ENCODE peak calls at places on chromosomes 4 and X, in ten cellular contexts. One of them, this sample, is unnamed.

GRCh38 chrX:71095971-71096701 is 485 bp downstream of the FOXO4 start:
- DNase-seq in tibial artery: no peak
- DNase-seq in naive thymus-derived CD4-positive, alpha-beta T cell: no peak
- DNase-seq in heart right ventricle: no peak
- DNase-seq in renal cortical epithelial cell: peak
- DNase-seq in body of pancreas: peak
- DNase-seq in mesothelial cell of epicardium: no peak
- DNase-seq in NCI-H2029: no peak
- DNase-seq in coronary artery: peak
- DNase-seq in amygdala: no peak
- DNase-seq in this sample: peak

GRCh38 chr4:15117270-15117946 is 115.1 kb downstream of the CPEB2 start:
- DNase-seq in tibial artery: no peak
- DNase-seq in naive thymus-derived CD4-positive, alpha-beta T cell: no peak
- DNase-seq in heart right ventricle: no peak
- DNase-seq in renal cortical epithelial cell: peak
- DNase-seq in body of pancreas: no peak
- DNase-seq in mesothelial cell of epicardium: no peak
- DNase-seq in NCI-H2029: no peak
- DNase-seq in coronary artery: no peak
- DNase-seq in amygdala: no peak
- DNase-seq in this sample: peak

GRCh38 chrX:133609151-133609550 is 193.9 kb upstream of the GPC4 start:
- DNase-seq in tibial artery: no peak
- DNase-seq in naive thymus-derived CD4-positive, alpha-beta T cell: no peak
- DNase-seq in heart right ventricle: no peak
- DNase-seq in renal cortical epithelial cell: peak
- DNase-seq in body of pancreas: no peak
- DNase-seq in mesothelial cell of epicardium: no peak
- DNase-seq in NCI-H2029: peak
- DNase-seq in coronary artery: no peak
- DNase-seq in amygdala: no peak
- DNase-seq in this sample: no peak

GRCh38 chr4:62408467-62408866 is 1208.3 kb downstream of the ADGRL3 start:
- DNase-seq in tibial artery: no peak
- DNase-seq in naive thymus-derived CD4-positive, alpha-beta T cell: no peak
- DNase-seq in heart right ventricle: no peak
- DNase-seq in renal cortical epithelial cell: no peak
- DNase-seq in body of pancreas: no peak
- DNase-seq in mesothelial cell of epicardium: no peak
- DNase-seq in NCI-H2029: no peak
- DNase-seq in coronary artery: no peak
- DNase-seq in amygdala: no peak
- DNase-seq in this sample: no peak

GRCh38 chr4:110902500-110902899 is 279.6 kb upstream of the PITX2 start:
- DNase-seq in tibial artery: no peak
- DNase-seq in naive thymus-derived CD4-positive, alpha-beta T cell: no peak
- DNase-seq in heart right ventricle: no peak
- DNase-seq in renal cortical epithelial cell: no peak
- DNase-seq in body of pancreas: no peak
- DNase-seq in mesothelial cell of epicardium: no peak
- DNase-seq in NCI-H2029: no peak
- DNase-seq in coronary artery: no peak
- DNase-seq in amygdala: no peak
- DNase-seq in this sample: no peak

GRCh38 chr4:155973639-155974475 is 20.2 kb upstream of the CTSO start:
- DNase-seq in tibial artery: no peak
- DNase-seq in naive thymus-derived CD4-positive, alpha-beta T cell: no peak
- DNase-seq in heart right ventricle: no peak
- DNase-seq in renal cortical epithelial cell: peak
- DNase-seq in body of pancreas: no peak
- DNase-seq in mesothelial cell of epicardium: no peak
- DNase-seq in NCI-H2029: no peak
- DNase-seq in coronary artery: no peak
- DNase-seq in amygdala: no peak
- DNase-seq in this sample: no peak

GRCh38 chr4:112509243-112510190 is 6.5 kb downstream of the NEUROG2 start:
- DNase-seq in tibial artery: no peak
- DNase-seq in naive thymus-derived CD4-positive, alpha-beta T cell: no peak
- DNase-seq in heart right ventricle: no peak
- DNase-seq in renal cortical epithelial cell: peak
- DNase-seq in body of pancreas: no peak
- DNase-seq in mesothelial cell of epicardium: no peak
- DNase-seq in NCI-H2029: no peak
- DNase-seq in coronary artery: no peak
- DNase-seq in amygdala: no peak
- DNase-seq in this sample: no peak

GRCh38 chrX:55710701-55711100 is 6.8 kb upstream of the RRAGB start:
- DNase-seq in tibial artery: peak
- DNase-seq in naive thymus-derived CD4-positive, alpha-beta T cell: no peak
- DNase-seq in heart right ventricle: peak
- DNase-seq in renal cortical epithelial cell: peak
- DNase-seq in body of pancreas: peak
- DNase-seq in mesothelial cell of epicardium: no peak
- DNase-seq in NCI-H2029: no peak
- DNase-seq in coronary artery: no peak
- DNase-seq in amygdala: no peak
- DNase-seq in this sample: peak

This sample was measured in RKO.